ENCODE peak calls at places on chromosomes 13 and 19, in eight cellular contexts. One of them, this sample, is unnamed.

GRCh38 chr13:25281193-25281936 is 5.9 kb downstream of the MTMR6 start:
- DNase-seq in Peyer's patch: no peak
- DNase-seq in mammary epithelial cell: no peak
- DNase-seq in CD8-positive, alpha-beta T cell: no peak
- DNase-seq in IMR-90: peak; percentile 3
- DNase-seq in upper lobe of left lung: no peak
- DNase-seq in cardiac muscle cell: no peak
- DNase-seq in CD4-positive, alpha-beta memory T cell: no peak
- DNase-seq in this sample: no peak

GRCh38 chr19:883661-884211 is 9.3 kb downstream of the MED16 start:
- DNase-seq in upper lobe of left lung: peak; percentile 71
- DNase-seq in mammary epithelial cell: peak; percentile 78
- DNase-seq in CD8-positive, alpha-beta T cell: no peak
- DNase-seq in IMR-90: no peak
- DNase-seq in cardiac muscle cell: no peak
- DNase-seq in CD4-positive, alpha-beta memory T cell: no peak
- DNase-seq in Peyer's patch: no peak
- DNase-seq in this sample: no peak

GRCh38 chr13:111314852-111315251 is 5.6 kb upstream of the TEX29 start:
- DNase-seq in CD8-positive, alpha-beta T cell: no peak
- DNase-seq in upper lobe of left lung: no peak
- DNase-seq in CD4-positive, alpha-beta memory T cell: no peak
- DNase-seq in Peyer's patch: no peak
- DNase-seq in mammary epithelial cell: no peak
- DNase-seq in cardiac muscle cell: no peak
- DNase-seq in IMR-90: peak; percentile 49
- DNase-seq in this sample: no peak

GRCh38 chr13:42832341-42833153 is 51.2 kb downstream of the FAM216B start:
- DNase-seq in upper lobe of left lung: no peak
- DNase-seq in CD4-positive, alpha-beta memory T cell: no peak
- DNase-seq in IMR-90: peak; percentile 94
- DNase-seq in Peyer's patch: no peak
- DNase-seq in mammary epithelial cell: peak; percentile 84
- DNase-seq in CD8-positive, alpha-beta T cell: no peak
- DNase-seq in cardiac muscle cell: no peak
- DNase-seq in this sample: peak; percentile 96

GRCh38 chr19:40519352-40520322 is 52.8 kb downstream of the SPTBN4 start:
- DNase-seq in CD4-positive, alpha-beta memory T cell: no peak
- DNase-seq in upper lobe of left lung: peak; percentile 25
- DNase-seq in IMR-90: peak; percentile 40
- DNase-seq in Peyer's patch: no peak
- DNase-seq in mammary epithelial cell: peak; percentile 30
- DNase-seq in CD8-positive, alpha-beta T cell: no peak
- DNase-seq in cardiac muscle cell: no peak
- DNase-seq in this sample: peak; percentile 10

GRCh38 chr19:3923096-3923758 is 9.6 kb upstream of the NMRK2 start:
- DNase-seq in cardiac muscle cell: no peak
- DNase-seq in CD4-positive, alpha-beta memory T cell: no peak
- DNase-seq in upper lobe of left lung: no peak
- DNase-seq in mammary epithelial cell: no peak
- DNase-seq in Peyer's patch: no peak
- DNase-seq in IMR-90: no peak
- DNase-seq in CD8-positive, alpha-beta T cell: no peak
- DNase-seq in this sample: no peak

GRCh38 chr19:44641866-44642265 is 1.8 kb upstream of the PVR start:
- DNase-seq in Peyer's patch: no peak
- DNase-seq in mammary epithelial cell: no peak
- DNase-seq in cardiac muscle cell: no peak
- DNase-seq in CD8-positive, alpha-beta T cell: no peak
- DNase-seq in CD4-positive, alpha-beta memory T cell: no peak
- DNase-seq in upper lobe of left lung: no peak
- DNase-seq in IMR-90: no peak
- DNase-seq in this sample: no peak

GRCh38 chr19:58059003-58059671 is at the start of gene ZNF135:
- DNase-seq in mammary epithelial cell: peak; percentile 6
- DNase-seq in CD4-positive, alpha-beta memory T cell: no peak
- DNase-seq in CD8-positive, alpha-beta T cell: peak; percentile 64
- DNase-seq in IMR-90: peak; percentile 50
- DNase-seq in Peyer's patch: peak; percentile 46
- DNase-seq in upper lobe of left lung: peak; percentile 57
- DNase-seq in cardiac muscle cell: peak; percentile 95
- DNase-seq in this sample: peak; percentile 68

GRCh38 chr13:50720856-50721663 is 122.4 kb downstream of the DLEU7 start:
- DNase-seq in upper lobe of left lung: no peak
- DNase-seq in IMR-90: no peak
- DNase-seq in mammary epithelial cell: no peak
- DNase-seq in CD4-positive, alpha-beta memory T cell: no peak
- DNase-seq in Peyer's patch: no peak
- DNase-seq in CD8-positive, alpha-beta T cell: no peak
- DNase-seq in cardiac muscle cell: no peak
- DNase-seq in this sample: no peak

GRCh38 chr19:4256563-4256962 is 9.7 kb downstream of the YJU2 start:
- DNase-seq in CD4-positive, alpha-beta memory T cell: no peak
- DNase-seq in Peyer's patch: no peak
- DNase-seq in CD8-positive, alpha-beta T cell: no peak
- DNase-seq in mammary epithelial cell: no peak
- DNase-seq in upper lobe of left lung: no peak
- DNase-seq in cardiac muscle cell: no peak
- DNase-seq in IMR-90: no peak
- DNase-seq in this sample: no peak

GRCh38 chr19:6719540-6719861 is 949 bp downstream of the C3 start:
- DNase-seq in IMR-90: no peak
- DNase-seq in CD4-positive, alpha-beta memory T cell: no peak
- DNase-seq in cardiac muscle cell: no peak
- DNase-seq in CD8-positive, alpha-beta T cell: no peak
- DNase-seq in Peyer's patch: no peak
- DNase-seq in upper lobe of left lung: no peak
- DNase-seq in mammary epithelial cell: no peak
- DNase-seq in this sample: no peak

GRCh38 chr19:1240925-1241324 is 626 bp upstream of the ATP5F1D start:
- DNase-seq in Peyer's patch: no peak
- DNase-seq in cardiac muscle cell: no peak
- DNase-seq in CD4-positive, alpha-beta memory T cell: no peak
- DNase-seq in IMR-90: no peak
- DNase-seq in upper lobe of left lung: no peak
- DNase-seq in CD8-positive, alpha-beta T cell: no peak
- DNase-seq in mammary epithelial cell: no peak
- DNase-seq in this sample: no peak

GRCh38 chr19:15934332-15935078 is at the start of gene CYP4F11:
- DNase-seq in upper lobe of left lung: no peak
- DNase-seq in CD4-positive, alpha-beta memory T cell: no peak
- DNase-seq in Peyer's patch: no peak
- DNase-seq in CD8-positive, alpha-beta T cell: no peak
- DNase-seq in cardiac muscle cell: no peak
- DNase-seq in mammary epithelial cell: peak; percentile 84
- DNase-seq in IMR-90: no peak
- DNase-seq in this sample: no peak

GRCh38 chr13:93769126-93769525 is 542.5 kb downstream of the GPC6 start:
- DNase-seq in CD8-positive, alpha-beta T cell: no peak
- DNase-seq in cardiac muscle cell: no peak
- DNase-seq in IMR-90: peak; percentile 35
- DNase-seq in upper lobe of left lung: no peak
- DNase-seq in CD4-positive, alpha-beta memory T cell: no peak
- DNase-seq in mammary epithelial cell: no peak
- DNase-seq in Peyer's patch: no peak
- DNase-seq in this sample: no peak

GRCh38 chr13:113902956-113903355 is 39.1 kb upstream of the GAS6 start:
- DNase-seq in mammary epithelial cell: no peak
- DNase-seq in cardiac muscle cell: no peak
- DNase-seq in CD8-positive, alpha-beta T cell: no peak
- DNase-seq in Peyer's patch: no peak
- DNase-seq in IMR-90: no peak
- DNase-seq in upper lobe of left lung: peak; percentile 12
- DNase-seq in CD4-positive, alpha-beta memory T cell: no peak
- DNase-seq in this sample: no peak

GRCh38 chr19:34136127-34136526 is 36.2 kb upstream of the LSM14A start:
- DNase-seq in cardiac muscle cell: no peak
- DNase-seq in CD8-positive, alpha-beta T cell: no peak
- DNase-seq in mammary epithelial cell: no peak
- DNase-seq in Peyer's patch: no peak
- DNase-seq in IMR-90: no peak
- DNase-seq in CD4-positive, alpha-beta memory T cell: no peak
- DNase-seq in upper lobe of left lung: no peak
- DNase-seq in this sample: no peak

GRCh38 chr13:64697226-64697625 is 2532.9 kb downstream of the PCDH9 start:
- DNase-seq in upper lobe of left lung: no peak
- DNase-seq in cardiac muscle cell: no peak
- DNase-seq in CD4-positive, alpha-beta memory T cell: no peak
- DNase-seq in IMR-90: no peak
- DNase-seq in mammary epithelial cell: no peak
- DNase-seq in CD8-positive, alpha-beta T cell: no peak
- DNase-seq in Peyer's patch: no peak
- DNase-seq in this sample: no peak

DNA sequence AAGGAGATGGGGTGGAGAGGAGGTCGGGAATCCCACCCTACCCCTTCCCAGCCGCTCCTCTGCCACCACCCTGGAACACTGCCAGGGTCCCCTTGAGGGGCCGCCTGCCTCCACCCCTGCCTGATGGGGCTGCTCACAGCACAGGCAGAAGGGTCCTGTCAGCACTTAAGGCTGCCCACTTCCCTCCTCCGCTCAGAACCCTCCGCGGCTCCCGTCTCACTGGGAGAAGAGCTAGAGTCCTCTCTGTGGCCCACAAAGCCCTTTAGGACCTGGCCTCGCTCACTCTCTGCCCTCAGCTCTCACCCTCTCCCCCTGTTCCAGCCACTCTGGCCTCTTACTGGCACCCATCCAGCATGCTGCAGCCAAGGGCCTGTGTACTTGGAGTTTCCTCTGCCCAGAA is 3.4 kb upstream of the POLD1 start:
- DNase-seq in Peyer's patch: no peak
- DNase-seq in mammary epithelial cell: no peak
- DNase-seq in upper lobe of left lung: peak; percentile 56
- DNase-seq in CD4-positive, alpha-beta memory T cell: no peak
- DNase-seq in cardiac muscle cell: peak; percentile 93
- DNase-seq in CD8-positive, alpha-beta T cell: no peak
- DNase-seq in IMR-90: no peak
- DNase-seq in this sample: no peak
- H3K36me3 ChIP-seq in Peyer's patch: no peaks in the 10 kb centered on the region
- H3K36me3 ChIP-seq in mammary epithelial cell: peaks cover 6% of the 10 kb centered on the region
- H3K36me3 ChIP-seq in upper lobe of left lung: peaks cover 53% of the 10 kb centered on the region
- H3K36me3 ChIP-seq in CD4-positive, alpha-beta memory T cell: peaks cover 46% of the 10 kb centered on the region
- H3K36me3 ChIP-seq in cardiac muscle cell: peaks cover 10% of the 10 kb centered on the region
- H3K36me3 ChIP-seq in CD8-positive, alpha-beta T cell: peaks cover 41% of the 10 kb centered on the region
- H3K36me3 ChIP-seq in IMR-90: peaks cover 42% of the 10 kb centered on the region
- H3K36me3 ChIP-seq in this sample: peaks cover 38% of the 10 kb centered on the region

DNA sequence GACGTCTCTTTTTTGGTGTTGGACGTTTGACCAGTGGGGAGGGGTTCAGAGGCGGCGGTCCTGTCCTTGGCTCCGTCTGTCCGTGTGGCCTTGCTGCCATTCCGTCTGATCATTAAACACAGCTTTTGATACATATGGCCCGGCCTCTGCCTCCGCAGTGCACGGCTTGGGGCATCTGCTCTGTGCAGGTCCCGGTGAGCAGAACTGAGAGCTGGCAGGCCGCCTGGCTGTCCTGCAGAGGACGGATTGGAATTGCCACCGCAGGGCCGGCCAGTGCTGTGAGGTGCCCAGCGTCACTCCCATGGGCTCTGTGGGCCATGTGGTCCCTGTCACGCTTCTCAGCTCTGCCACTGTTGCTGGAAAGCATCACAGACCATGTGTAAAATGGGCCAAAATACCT is 5.4 kb upstream of the TMPRSS9 start:
- DNase-seq in CD4-positive, alpha-beta memory T cell: peak; percentile 14
- DNase-seq in CD8-positive, alpha-beta T cell: no peak
- DNase-seq in upper lobe of left lung: no peak
- DNase-seq in Peyer's patch: no peak
- DNase-seq in mammary epithelial cell: no peak
- DNase-seq in cardiac muscle cell: no peak
- DNase-seq in IMR-90: no peak
- DNase-seq in this sample: no peak
- H3K36me3 ChIP-seq in CD4-positive, alpha-beta memory T cell: peaks cover 9% of the 10 kb centered on the region
- H3K36me3 ChIP-seq in CD8-positive, alpha-beta T cell: peaks cover 5% of the 10 kb centered on the region
- H3K36me3 ChIP-seq in upper lobe of left lung: peaks cover 19% of the 10 kb centered on the region
- H3K36me3 ChIP-seq in Peyer's patch: no peaks in the 10 kb centered on the region
- H3K36me3 ChIP-seq in mammary epithelial cell: peaks cover 3% of the 10 kb centered on the region
- H3K36me3 ChIP-seq in cardiac muscle cell: no peaks in the 10 kb centered on the region
- H3K36me3 ChIP-seq in IMR-90: peaks cover 27% of the 10 kb centered on the region
- H3K36me3 ChIP-seq in this sample: no peaks in the 10 kb centered on the region

GRCh38 chr19:42427313-42427712 is at the start of gene LIPE:
- DNase-seq in IMR-90: no peak
- DNase-seq in CD4-positive, alpha-beta memory T cell: no peak
- DNase-seq in CD8-positive, alpha-beta T cell: no peak
- DNase-seq in upper lobe of left lung: no peak
- DNase-seq in cardiac muscle cell: no peak
- DNase-seq in Peyer's patch: no peak
- DNase-seq in mammary epithelial cell: no peak
- DNase-seq in this sample: no peak

GRCh38 chr19:42435316-42435715 is 7.4 kb downstream of the CXCL17 start:
- DNase-seq in IMR-90: no peak
- DNase-seq in CD4-positive, alpha-beta memory T cell: no peak
- DNase-seq in upper lobe of left lung: no peak
- DNase-seq in Peyer's patch: no peak
- DNase-seq in mammary epithelial cell: no peak
- DNase-seq in cardiac muscle cell: no peak
- DNase-seq in CD8-positive, alpha-beta T cell: no peak
- DNase-seq in this sample: no peak

GRCh38 chr19:42433503-42434260 is 6.5 kb upstream of the LIPE start:
- DNase-seq in mammary epithelial cell: peak; percentile 39
- DNase-seq in Peyer's patch: peak; percentile 71
- DNase-seq in IMR-90: peak; percentile 14
- DNase-seq in cardiac muscle cell: peak; percentile 80
- DNase-seq in CD8-positive, alpha-beta T cell: peak; percentile 66
- DNase-seq in CD4-positive, alpha-beta memory T cell: peak; percentile 70
- DNase-seq in upper lobe of left lung: peak; percentile 64
- DNase-seq in this sample: peak; percentile 40

GRCh38 chr19:42428676-42429075 is 1.5 kb upstream of the LIPE start:
- DNase-seq in upper lobe of left lung: no peak
- DNase-seq in Peyer's patch: no peak
- DNase-seq in cardiac muscle cell: no peak
- DNase-seq in mammary epithelial cell: no peak
- DNase-seq in CD4-positive, alpha-beta memory T cell: no peak
- DNase-seq in IMR-90: no peak
- DNase-seq in CD8-positive, alpha-beta T cell: no peak
- DNase-seq in this sample: no peak

GRCh38 chr19:42431486-42431885 is 4.3 kb upstream of the LIPE start:
- DNase-seq in IMR-90: no peak
- DNase-seq in CD8-positive, alpha-beta T cell: no peak
- DNase-seq in mammary epithelial cell: no peak
- DNase-seq in CD4-positive, alpha-beta memory T cell: no peak
- DNase-seq in Peyer's patch: no peak
- DNase-seq in upper lobe of left lung: no peak
- DNase-seq in cardiac muscle cell: no peak
- DNase-seq in this sample: no peak
- H3K36me3 ChIP-seq in IMR-90: no peaks in the 10 kb centered on the region
- H3K36me3 ChIP-seq in CD8-positive, alpha-beta T cell: no peaks in the 10 kb centered on the region
- H3K36me3 ChIP-seq in mammary epithelial cell: no peaks in the 10 kb centered on the region
- H3K36me3 ChIP-seq in CD4-positive, alpha-beta memory T cell: no peaks in the 10 kb centered on the region
- H3K36me3 ChIP-seq in Peyer's patch: no peaks in the 10 kb centered on the region
- H3K36me3 ChIP-seq in upper lobe of left lung: no peaks in the 10 kb centered on the region
- H3K36me3 ChIP-seq in cardiac muscle cell: no peaks in the 10 kb centered on the region
- H3K36me3 ChIP-seq in this sample: no peaks in the 10 kb centered on the region

DNA sequence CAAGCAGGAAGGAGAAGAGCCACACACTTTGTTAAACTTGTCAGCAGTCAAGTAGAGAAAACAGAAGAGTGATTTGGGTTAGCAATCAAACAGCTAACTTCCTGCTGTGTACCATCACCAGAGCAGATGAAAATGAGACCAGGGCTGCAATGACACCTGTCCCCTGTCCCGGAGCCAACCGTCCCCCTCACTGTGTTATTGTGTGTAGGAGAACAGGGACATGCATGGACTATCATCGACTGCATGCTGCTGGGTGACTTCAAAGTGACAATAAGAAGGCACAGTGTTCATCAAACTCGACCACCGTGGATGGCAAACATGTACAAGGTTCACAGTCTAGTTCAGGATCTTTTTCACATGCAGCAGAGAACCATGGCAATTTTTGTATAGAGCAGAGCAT is 94.0 kb upstream of the SLC15A1 start:
- DNase-seq in CD8-positive, alpha-beta T cell: no peak
- DNase-seq in IMR-90: no peak
- DNase-seq in upper lobe of left lung: no peak
- DNase-seq in mammary epithelial cell: no peak
- DNase-seq in CD4-positive, alpha-beta memory T cell: no peak
- DNase-seq in cardiac muscle cell: no peak
- DNase-seq in Peyer's patch: no peak
- DNase-seq in this sample: no peak
- H3K36me3 ChIP-seq in CD8-positive, alpha-beta T cell: peaks cover 22% of the 10 kb centered on the region
- H3K36me3 ChIP-seq in IMR-90: no peaks in the 10 kb centered on the region
- H3K36me3 ChIP-seq in upper lobe of left lung: peaks cover 28% of the 10 kb centered on the region
- H3K36me3 ChIP-seq in mammary epithelial cell: peaks cover 7% of the 10 kb centered on the region
- H3K36me3 ChIP-seq in CD4-positive, alpha-beta memory T cell: peaks cover 39% of the 10 kb centered on the region
- H3K36me3 ChIP-seq in cardiac muscle cell: peaks cover 17% of the 10 kb centered on the region
- H3K36me3 ChIP-seq in Peyer's patch: no peaks in the 10 kb centered on the region
- H3K36me3 ChIP-seq in this sample: no peaks in the 10 kb centered on the region